ENCODE peak calls at places on chromosomes 2 and 18, in four cellular contexts. One of them, this sample, is unnamed.

GRCh38 chr2:174350018-174350417 is 15.3 kb downstream of the SP9 start:
- DNase-seq in AG09309: no peak
- DNase-seq in AG04450: no peak
- DNase-seq in body of pancreas: no peak
- DNase-seq in this sample: no peak

GRCh38 chr18:39480494-39481245 is 1915.1 kb upstream of the CELF4 start:
- DNase-seq in AG09309: no peak
- DNase-seq in AG04450: peak
- DNase-seq in body of pancreas: no peak
- DNase-seq in this sample: no peak

GRCh38 chr2:46299365-46300263 is 2.4 kb downstream of the EPAS1 start:
- DNase-seq in AG09309: no peak
- DNase-seq in AG04450: no peak
- DNase-seq in body of pancreas: peak
- DNase-seq in this sample: no peak

GRCh38 chr2:85924522-85924921 is 35.7 kb upstream of the ST3GAL5 start:
- DNase-seq in AG09309: no peak
- DNase-seq in AG04450: no peak
- DNase-seq in body of pancreas: no peak
- DNase-seq in this sample: no peak

GRCh38 chr2:86671304-86671981 is 47.8 kb upstream of the RNF103 start:
- DNase-seq in AG09309: no peak
- DNase-seq in AG04450: no peak
- DNase-seq in body of pancreas: peak
- DNase-seq in this sample: no peak

GRCh38 chr2:1993711-1994682 is 249.7 kb upstream of the PXDN start:
- DNase-seq in AG09309: no peak
- DNase-seq in AG04450: no peak
- DNase-seq in body of pancreas: no peak
- DNase-seq in this sample: peak

GRCh38 chr2:3536682-3537632 is 17.6 kb upstream of the ADI1 start:
- DNase-seq in AG09309: no peak
- DNase-seq in AG04450: no peak
- DNase-seq in body of pancreas: no peak
- DNase-seq in this sample: no peak

GRCh38 chr2:159650574-159650973 is 34.2 kb upstream of the BAZ2B start:
- DNase-seq in AG09309: no peak
- DNase-seq in AG04450: no peak
- DNase-seq in body of pancreas: no peak
- DNase-seq in this sample: no peak

GRCh38 chr2:10361220-10361588 is 58.5 kb downstream of the HPCAL1 start:
- DNase-seq in AG09309: no peak
- DNase-seq in AG04450: no peak
- DNase-seq in body of pancreas: no peak
- DNase-seq in this sample: no peak

GRCh38 chr2:157257312-157258252 is at the start of gene GALNT5:
- DNase-seq in AG09309: no peak
- DNase-seq in AG04450: no peak
- DNase-seq in body of pancreas: peak
- DNase-seq in this sample: no peak

GRCh38 chr18:8701546-8702118 is 3.7 kb upstream of the MTCL1 start:
- DNase-seq in AG09309: peak
- DNase-seq in AG04450: peak
- DNase-seq in body of pancreas: no peak
- DNase-seq in this sample: no peak

GRCh38 chr2:239234151-239234825 is 166.5 kb downstream of the HDAC4 start:
- DNase-seq in AG09309: no peak
- DNase-seq in AG04450: no peak
- DNase-seq in body of pancreas: no peak
- DNase-seq in this sample: no peak

GRCh38 chr2:85457877-85458316 is 39.4 kb downstream of the SH2D6 start:
- DNase-seq in AG09309: no peak
- DNase-seq in AG04450: no peak
- DNase-seq in body of pancreas: no peak
- DNase-seq in this sample: no peak

GRCh38 chr18:9097349-9097748 is 5.2 kb upstream of the NDUFV2 start:
- DNase-seq in AG09309: no peak
- DNase-seq in AG04450: no peak
- DNase-seq in body of pancreas: no peak
- DNase-seq in this sample: no peak

GRCh38 chr2:233674314-233674713 is 2.6 kb downstream of the UGT1A9 start:
- DNase-seq in AG09309: no peak
- DNase-seq in AG04450: no peak
- DNase-seq in body of pancreas: no peak
- DNase-seq in this sample: no peak
- TF ChIP-seq CTCF in AG09309: no peak
- TF ChIP-seq CTCF in AG04450: no peak
- TF ChIP-seq CTCF in body of pancreas: no peak
- TF ChIP-seq CTCF in this sample: no peak

DNA sequence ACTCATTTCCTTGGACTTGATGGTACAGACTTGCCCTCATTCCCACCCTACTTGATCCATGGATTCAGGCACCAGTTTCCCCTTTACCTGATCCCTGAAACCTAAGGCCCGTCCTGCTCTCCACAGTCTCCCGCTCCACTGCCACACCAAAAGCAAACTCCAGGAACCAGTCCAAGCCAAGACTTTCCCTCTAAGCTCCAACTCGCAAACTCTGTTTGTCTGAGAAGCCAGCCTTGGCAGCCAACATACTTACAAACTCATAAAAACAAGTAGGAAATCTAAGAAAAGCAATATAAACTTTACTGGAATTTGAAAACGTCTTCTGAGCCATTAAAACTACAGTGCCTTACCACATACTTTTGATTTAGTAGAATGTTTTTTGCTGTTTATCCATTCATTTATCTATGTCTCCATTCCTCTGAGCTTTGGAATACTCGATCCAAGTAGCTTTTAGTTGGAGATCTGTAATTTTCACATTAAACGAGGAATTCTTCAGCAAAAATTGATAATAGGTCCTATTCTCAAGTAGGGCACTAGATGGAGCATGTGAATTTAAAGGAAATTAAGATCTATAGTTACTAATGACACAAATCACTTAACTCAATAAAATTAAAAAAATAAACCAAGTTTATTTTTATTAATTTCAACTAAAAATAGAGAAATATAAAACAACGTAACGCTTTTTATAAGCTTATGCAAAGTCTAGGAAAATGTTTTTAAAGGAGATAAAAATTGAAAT is 199.7 kb downstream of the MYO3B start:
- DNase-seq in AG09309: peak
- DNase-seq in AG04450: no peak
- DNase-seq in body of pancreas: no peak
- DNase-seq in this sample: no peak
- TF ChIP-seq CTCF in AG09309: no peak
- TF ChIP-seq CTCF in AG04450: peak
- TF ChIP-seq CTCF in body of pancreas: no peak
- TF ChIP-seq CTCF in this sample: peak

DNA sequence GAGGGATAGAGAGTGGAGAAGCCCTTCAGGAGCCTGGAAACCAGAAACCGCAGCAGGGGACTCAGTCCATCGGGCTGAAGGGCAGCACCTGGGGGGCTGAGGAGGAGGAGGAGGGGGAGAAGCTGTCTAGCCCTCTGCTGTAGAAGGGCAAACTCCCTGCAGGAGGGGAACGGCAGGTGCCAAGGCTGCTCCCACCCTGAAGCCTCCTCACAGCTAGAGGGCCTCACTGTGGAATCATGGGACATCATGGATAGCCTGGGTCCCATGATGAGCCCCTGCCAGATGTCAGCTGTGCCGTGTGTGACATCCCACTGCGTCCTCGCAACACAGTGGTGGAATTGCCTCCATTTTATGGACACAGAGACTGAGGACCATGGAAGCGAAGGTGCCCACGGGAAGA is 458 bp downstream of the MYO7B start:
- DNase-seq in AG09309: no peak
- DNase-seq in AG04450: no peak
- DNase-seq in body of pancreas: no peak
- DNase-seq in this sample: no peak
- TF ChIP-seq CTCF in AG09309: no peak
- TF ChIP-seq CTCF in AG04450: no peak
- TF ChIP-seq CTCF in body of pancreas: no peak
- TF ChIP-seq CTCF in this sample: no peak

DNA sequence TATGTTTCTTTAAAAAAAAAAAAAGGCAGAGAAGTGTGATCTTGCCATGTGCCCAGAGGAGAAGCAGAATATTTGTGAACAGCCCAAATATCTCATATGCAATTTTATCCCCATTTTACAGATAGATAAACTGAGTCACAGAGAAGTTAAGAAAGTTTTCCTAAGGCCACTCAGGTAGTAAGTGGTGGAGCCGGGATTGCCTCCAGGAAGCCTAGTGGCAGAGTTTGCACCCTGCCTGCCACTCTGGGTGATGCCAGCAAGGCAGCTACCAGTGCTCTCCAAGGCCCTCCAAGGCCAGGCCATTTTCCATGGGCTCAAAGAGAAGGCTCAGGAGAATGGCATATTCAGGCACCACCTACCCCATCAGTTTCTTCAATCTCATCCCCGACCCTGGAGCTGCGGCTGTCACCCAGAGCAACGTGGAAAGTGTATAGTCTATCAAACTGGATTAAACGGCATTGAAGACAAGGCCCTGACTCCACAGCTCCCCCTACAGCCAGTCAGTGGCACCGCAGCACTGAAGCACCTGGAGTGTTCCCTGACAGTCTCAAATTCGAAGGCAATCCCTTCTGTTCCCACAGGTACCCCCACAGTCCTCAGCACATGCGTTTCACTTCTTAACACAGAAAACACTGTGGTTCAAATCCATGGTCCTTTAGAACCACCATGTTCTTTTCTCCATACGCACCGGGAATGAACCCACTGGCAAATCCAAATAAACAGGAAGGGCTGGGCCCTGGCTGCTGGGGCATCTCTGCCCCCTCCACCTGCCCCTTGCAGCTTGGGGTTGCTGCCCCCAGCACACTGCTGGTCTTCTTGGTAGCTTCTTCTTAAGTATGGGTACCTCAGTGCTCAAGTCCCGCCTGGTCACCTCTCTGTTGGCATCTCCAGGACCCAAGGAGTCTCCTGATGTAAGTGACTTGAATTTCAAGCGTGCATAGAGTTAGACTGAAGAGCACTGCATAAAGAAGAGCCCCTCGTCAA is 175.3 kb downstream of the INHBB start:
- DNase-seq in AG09309: no peak
- DNase-seq in AG04450: no peak
- DNase-seq in body of pancreas: peak
- DNase-seq in this sample: no peak
- TF ChIP-seq CTCF in AG09309: peak
- TF ChIP-seq CTCF in AG04450: peak
- TF ChIP-seq CTCF in body of pancreas: peak
- TF ChIP-seq CTCF in this sample: peak

GRCh38 chr2:23312996-23313606 is 71.9 kb upstream of the KLHL29 start:
- DNase-seq in AG09309: no peak
- DNase-seq in AG04450: no peak
- DNase-seq in body of pancreas: no peak
- DNase-seq in this sample: no peak
- TF ChIP-seq CTCF in AG09309: peak
- TF ChIP-seq CTCF in AG04450: peak
- TF ChIP-seq CTCF in body of pancreas: no peak
- TF ChIP-seq CTCF in this sample: peak

GRCh38 chr18:59990121-59990818 is 90.5 kb downstream of the PMAIP1 start:
- DNase-seq in AG09309: no peak
- DNase-seq in AG04450: no peak
- DNase-seq in body of pancreas: no peak
- DNase-seq in this sample: no peak

GRCh38 chr18:59993560-59993959 is 93.8 kb downstream of the PMAIP1 start:
- DNase-seq in AG09309: no peak
- DNase-seq in AG04450: no peak
- DNase-seq in body of pancreas: no peak
- DNase-seq in this sample: no peak

GRCh38 chr18:59996370-59996966 is 96.7 kb downstream of the PMAIP1 start:
- DNase-seq in AG09309: peak
- DNase-seq in AG04450: peak
- DNase-seq in body of pancreas: peak
- DNase-seq in this sample: no peak

GRCh38 chr18:59994357-59994756 is 94.6 kb downstream of the PMAIP1 start:
- DNase-seq in AG09309: no peak
- DNase-seq in AG04450: no peak
- DNase-seq in body of pancreas: no peak
- DNase-seq in this sample: no peak
- TF ChIP-seq CTCF in AG09309: peak
- TF ChIP-seq CTCF in AG04450: no peak
- TF ChIP-seq CTCF in body of pancreas: no peak
- TF ChIP-seq CTCF in this sample: no peak

DNA sequence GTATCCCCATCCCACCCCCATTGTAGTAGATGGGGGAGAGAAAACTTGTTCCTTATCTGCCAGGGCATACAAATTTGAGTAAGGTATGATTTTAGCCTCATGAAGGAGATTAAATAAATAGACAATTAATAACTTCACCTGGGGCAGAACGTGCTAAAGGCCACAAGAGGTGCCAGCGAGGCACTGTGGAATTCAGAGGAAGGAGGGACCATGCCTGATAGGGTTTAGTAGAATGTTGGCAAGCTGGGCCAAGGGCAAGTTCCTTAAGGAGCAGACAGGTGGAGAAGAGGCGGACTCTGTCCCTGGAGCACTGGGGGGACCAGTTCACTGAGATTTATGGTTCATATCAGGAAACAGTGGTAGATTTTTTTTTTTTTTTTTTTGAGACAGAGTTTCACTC is 22.5 kb downstream of the STAMBP start:
- DNase-seq in AG09309: no peak
- DNase-seq in AG04450: no peak
- DNase-seq in body of pancreas: no peak
- DNase-seq in this sample: no peak
- TF ChIP-seq CTCF in AG09309: peak
- TF ChIP-seq CTCF in AG04450: peak
- TF ChIP-seq CTCF in body of pancreas: no peak
- TF ChIP-seq CTCF in this sample: peak

DNA sequence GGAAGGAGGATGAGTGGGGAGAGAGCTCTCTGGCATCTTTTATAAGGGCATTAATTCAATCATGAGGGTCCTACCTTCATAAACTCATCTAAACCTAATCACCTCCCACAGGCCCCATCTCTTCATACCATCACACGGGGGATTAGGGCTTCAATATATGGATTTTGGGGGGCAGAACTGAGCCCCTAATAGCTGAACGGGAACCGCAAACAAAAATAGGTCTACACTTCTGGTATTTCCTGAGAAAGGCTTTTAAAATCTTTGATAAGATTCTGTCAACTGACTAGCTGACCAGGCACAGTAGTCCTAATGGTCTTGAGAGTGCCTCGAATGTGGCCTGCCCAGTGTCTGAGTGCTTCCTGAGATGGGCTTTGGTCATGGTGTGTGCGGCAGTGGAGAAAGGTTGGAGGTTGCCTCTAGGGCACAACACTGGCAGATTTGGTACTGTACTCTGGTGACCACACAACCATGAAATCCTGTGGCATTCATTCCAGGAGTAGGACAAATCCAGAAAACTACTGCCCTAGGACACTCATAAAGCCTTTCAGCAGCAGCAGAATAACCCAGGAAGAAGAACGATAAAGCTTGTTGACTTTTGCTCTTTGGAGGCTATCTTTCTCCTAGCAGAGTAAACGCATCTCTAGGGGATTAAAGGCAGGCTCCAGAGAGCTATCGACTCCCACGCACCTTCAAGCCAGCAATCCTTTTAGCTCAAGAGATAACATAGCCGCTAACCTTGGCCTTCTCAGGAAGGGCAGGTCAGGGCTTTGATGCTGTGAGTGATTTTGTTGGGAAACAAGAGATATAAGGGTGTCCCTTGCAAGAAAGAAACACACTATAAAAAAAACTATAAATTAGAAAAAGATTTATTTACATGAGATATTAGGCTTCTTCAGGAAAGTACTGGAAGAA is 12.3 kb upstream of the APOB start:
- DNase-seq in AG09309: no peak
- DNase-seq in AG04450: no peak
- DNase-seq in body of pancreas: no peak
- DNase-seq in this sample: no peak
- TF ChIP-seq CTCF in AG09309: no peak
- TF ChIP-seq CTCF in AG04450: no peak
- TF ChIP-seq CTCF in body of pancreas: no peak
- TF ChIP-seq CTCF in this sample: no peak

GRCh38 chr2:218980800-218981389 is 4.1 kb downstream of the FEV start:
- DNase-seq in AG09309: no peak
- DNase-seq in AG04450: no peak
- DNase-seq in body of pancreas: no peak
- DNase-seq in this sample: no peak
- TF ChIP-seq CTCF in AG09309: no peak
- TF ChIP-seq CTCF in AG04450: peak
- TF ChIP-seq CTCF in body of pancreas: no peak
- TF ChIP-seq CTCF in this sample: no peak

This sample was measured in type B pancreatic cell.